ENCODE peak calls at places on chromosomes 7 and 10, in eight cellular contexts. U is lower leg skin; S is stimulated activated CD8-positive, alpha-beta memory T cell treated with anti-CD3 and anti-CD28 coated beads, Interleukin-4, amount 100 ng/mL, for 1 hour; M is effector memory CD8-positive, alpha-beta T cell; F is Calu3; Q is mesendoderm; K is ELF-1; H is neural progenitor cell. P is an unnamed sample.

GRCh38 chr10:72638586-72639440 is 12.9 kb upstream of the MICU1 start:
- DNase-seq in U (no peak), S (no peak), M (no peak), F (peak), Q (no peak), K (no peak), H (no peak), P (no peak)

GRCh38 chr7:100706672-100707311 is 871 bp downstream of the POP7 start:
- DNase-seq in U (no peak), S (no peak), M (no peak), F (no peak), Q (no peak), K (no peak), H (peak), P (no peak)

GRCh38 chr10:59753267-59753666 is at the start of gene MRLN:
- DNase-seq in U (no peak), S (no peak), M (no peak), F (no peak), Q (no peak), K (no peak), H (no peak), P (no peak)

GRCh38 chr7:91940572-91941341 is at the start of gene AKAP9:
- DNase-seq in U (peak), S (peak), M (peak), F (peak), Q (peak), K (peak), H (peak), P (peak)

GRCh38 chr7:36129048-36129534 is 24.0 kb upstream of the EEPD1 start:
- DNase-seq in U (peak), S (no peak), M (no peak), F (peak), Q (no peak), K (no peak), H (no peak), P (no peak)

GRCh38 chr10:36455481-36456119 is 669.8 kb upstream of the ANKRD30A start:
- DNase-seq in U (no peak), S (no peak), M (no peak), F (no peak), Q (peak), K (no peak), H (no peak), P (no peak)

GRCh38 chr7:155490697-155491628 is 33.0 kb downstream of the EN2 start:
- DNase-seq in U (peak), S (no peak), M (no peak), F (no peak), Q (peak), K (peak), H (peak), P (no peak)

GRCh38 chr10:126904807-126905686 is at the start of gene DOCK1:
- DNase-seq in U (peak), S (no peak), M (no peak), F (peak), Q (peak), K (peak), H (peak), P (no peak)

GRCh38 chr10:79153753-79154152 is 85.0 kb downstream of the ZMIZ1 start:
- DNase-seq in U (peak), S (no peak), M (no peak), F (no peak), Q (no peak), K (no peak), H (no peak), P (no peak)

GRCh38 chr7:65800890-65801341 is 72.0 kb upstream of the VKORC1L1 start:
- DNase-seq in U (peak), S (no peak), M (no peak), F (no peak), Q (peak), K (no peak), H (no peak), P (no peak)

GRCh38 chr7:31111109-31111451 is 59.0 kb downstream of the ADCYAP1R1 start:
- DNase-seq in U (peak), S (no peak), M (no peak), F (no peak), Q (no peak), K (no peak), H (no peak), P (no peak)

GRCh38 chr7:22121702-22122474 is 176.2 kb upstream of the CDCA7L start:
- DNase-seq in U (no peak), S (no peak), M (no peak), F (no peak), Q (no peak), K (no peak), H (no peak), P (no peak)

GRCh38 chr7:73683916-73684693 is 708 bp downstream of the BUD23 start:
- DNase-seq in U (no peak), S (no peak), M (no peak), F (no peak), Q (no peak), K (no peak), H (no peak), P (no peak)

GRCh38 chr7:157434701-157435100 is 97.9 kb downstream of the DNAJB6 start:
- DNase-seq in U (peak), S (no peak), M (no peak), F (no peak), Q (no peak), K (no peak), H (no peak), P (no peak)

GRCh38 chr7:111985802-111986201 is 220.4 kb downstream of the DOCK4 start:
- DNase-seq in U (no peak), S (no peak), M (no peak), F (no peak), Q (no peak), K (no peak), H (no peak), P (no peak)

GRCh38 chr10:117078168-117078837 is 59.8 kb downstream of the VAX1 start:
- DNase-seq in U (no peak), S (no peak), M (no peak), F (peak), Q (no peak), K (no peak), H (no peak), P (no peak)

GRCh38 chr7:107321611-107322010 is 148.2 kb upstream of the GPR22 start:
- DNase-seq in U (no peak), S (no peak), M (no peak), F (no peak), Q (no peak), K (no peak), H (no peak), P (no peak)

GRCh38 chr7:83562960-83563359 is 86.0 kb downstream of the SEMA3E start:
- DNase-seq in U (no peak), S (no peak), M (no peak), F (no peak), Q (no peak), K (no peak), H (no peak), P (no peak)